ENCODE peak calls at places on chromosomes 1 and 21, in nine cellular contexts. Z is GM23338, R is lower leg skin, L is left lung, P is heart right ventricle, Y is tibial artery, N is IMR-90, D is coronary artery, E is H9. A is an unnamed sample.

GRCh38 chr1:57319165-57319564 is 104.7 kb downstream of the DAB1 start:
- DNase-seq in Z (no peak), R (no peak), L (no peak), P (no peak), Y (no peak), N (peak; percentile 69), D (no peak), E (no peak), A (no peak)

GRCh38 chr1:27966402-27967105 is 6.8 kb downstream of the XKR8 start:
- DNase-seq in Z (no peak), R (no peak), L (no peak), P (no peak), Y (no peak), N (no peak), D (no peak), E (no peak), A (no peak)

GRCh38 chr1:98001764-98002163 is 80.9 kb upstream of the DPYD start:
- DNase-seq in Z (peak; percentile 6), R (no peak), L (no peak), P (no peak), Y (no peak), N (peak; percentile 18), D (no peak), E (no peak), A (no peak)

GRCh38 chr1:197272791-197273190 is 4.7 kb downstream of the CRB1 start:
- DNase-seq in Z (no peak), R (no peak), L (no peak), P (no peak), Y (no peak), N (no peak), D (no peak), E (no peak), A (no peak)

GRCh38 chr1:91997607-91998195 is 32.1 kb upstream of the EPHX4 start:
- DNase-seq in Z (peak; percentile 67), R (no peak), L (no peak), P (peak; percentile 7), Y (no peak), N (peak; percentile 68), D (no peak), E (no peak), A (peak; percentile 40)

GRCh38 chr1:97145321-97145956 is 423.9 kb downstream of the PTBP2 start:
- DNase-seq in Z (no peak), R (no peak), L (no peak), P (no peak), Y (no peak), N (peak; percentile 46), D (no peak), E (no peak), A (no peak)

GRCh38 chr1:25109527-25109926 is 122.8 kb downstream of the SYF2 start:
- DNase-seq in Z (no peak), R (no peak), L (no peak), P (no peak), Y (no peak), N (no peak), D (no peak), E (no peak), A (no peak)

GRCh38 chr1:27410709-27411108 is 18.3 kb downstream of the GPR3 start:
- DNase-seq in Z (no peak), R (no peak), L (no peak), P (no peak), Y (no peak), N (no peak), D (no peak), E (no peak), A (no peak)

GRCh38 chr1:182700351-182700709 is 15.9 kb upstream of the RGS8 start:
- DNase-seq in Z (peak; percentile 54), R (no peak), L (no peak), P (no peak), Y (no peak), N (no peak), D (no peak), E (no peak), A (no peak)

GRCh38 chr1:15760520-15761211 is 2.1 kb downstream of the FBLIM1 start:
- DNase-seq in Z (peak; percentile 73), R (no peak), L (no peak), P (peak; percentile 64), Y (peak; percentile 87), N (peak; percentile 74), D (peak; percentile 90), E (peak; percentile 54), A (no peak)

GRCh38 chr1:18581420-18581880 is 49.2 kb upstream of the PAX7 start:
- DNase-seq in Z (peak; percentile 79), R (no peak), L (peak; percentile 71), P (no peak), Y (no peak), N (no peak), D (no peak), E (peak; percentile 67), A (peak; percentile 67)

GRCh38 chr1:64309468-64309867 is 106.0 kb downstream of the UBE2U start:
- DNase-seq in Z (no peak), R (no peak), L (no peak), P (no peak), Y (no peak), N (no peak), D (no peak), E (no peak), A (no peak)

GRCh38 chr21:21163904-21164303 is 165.7 kb downstream of the NCAM2 start:
- DNase-seq in Z (peak; percentile 78), R (peak; percentile 16), L (no peak), P (peak; percentile 31), Y (no peak), N (peak; percentile 82), D (no peak), E (no peak), A (peak; percentile 53)

GRCh38 chr1:221439734-221440436 is 302.0 kb downstream of the DUSP10 start:
- DNase-seq in Z (no peak), R (no peak), L (no peak), P (peak; percentile 3), Y (no peak), N (peak; percentile 98), D (no peak), E (no peak), A (no peak)

GRCh38 chr1:225653463-225654276 is 747 bp upstream of the ENAH start:
- DNase-seq in Z (peak; percentile 61), R (peak; percentile 65), L (peak; percentile 85), P (peak; percentile 73), Y (peak; percentile 90), N (peak; percentile 73), D (peak; percentile 92), E (peak; percentile 53), A (peak; percentile 56)

GRCh38 chr1:236064674-236065508 is at the start of gene NID1:
- DNase-seq in Z (peak; percentile 91), R (peak; percentile 64), L (peak; percentile 86), P (peak; percentile 89), Y (peak; percentile 97), N (peak; percentile 79), D (peak; percentile 96), E (peak; percentile 89), A (peak; percentile 72)
- TF ChIP-seq CTCF in Z (no peak), R (no peak), L (peak; percentile 6), P (peak; percentile 72), Y (peak; percentile 44), N (peak; percentile 36), D (no peak), E (peak; percentile 32), A (no peak)

GRCh38 chr1:207565546-207566468 is 69.8 kb downstream of the CR1 start:
- DNase-seq in Z (peak; percentile 57), R (no peak), L (no peak), P (no peak), Y (no peak), N (no peak), D (no peak), E (peak; percentile 37), A (peak; percentile 39)
- TF ChIP-seq CTCF in Z (peak; percentile 72), R (no peak), L (no peak), P (peak; percentile 42), Y (no peak), N (peak; percentile 5), D (no peak), E (peak; percentile 56), A (peak; percentile 34)

GRCh38 chr1:168435439-168435838 is 108.4 kb downstream of the XCL2 start:
- DNase-seq in Z (no peak), R (no peak), L (no peak), P (no peak), Y (no peak), N (no peak), D (no peak), E (no peak), A (no peak)

GRCh38 chr1:168437821-168438220 is 106.0 kb downstream of the XCL2 start:
- DNase-seq in Z (no peak), R (no peak), L (no peak), P (no peak), Y (no peak), N (no peak), D (no peak), E (no peak), A (no peak)

GRCh38 chr1:168439451-168440375 is 104.1 kb downstream of the XCL2 start:
- DNase-seq in Z (peak; percentile 97), R (peak; percentile 67), L (no peak), P (peak; percentile 79), Y (peak; percentile 77), N (peak; percentile 84), D (peak; percentile 76), E (peak; percentile 87), A (peak; percentile 82)

GRCh38 chr1:168441745-168442144 is 102.1 kb downstream of the XCL2 start:
- DNase-seq in Z (no peak), R (no peak), L (no peak), P (no peak), Y (no peak), N (peak; percentile 5), D (no peak), E (no peak), A (no peak)

DNA sequence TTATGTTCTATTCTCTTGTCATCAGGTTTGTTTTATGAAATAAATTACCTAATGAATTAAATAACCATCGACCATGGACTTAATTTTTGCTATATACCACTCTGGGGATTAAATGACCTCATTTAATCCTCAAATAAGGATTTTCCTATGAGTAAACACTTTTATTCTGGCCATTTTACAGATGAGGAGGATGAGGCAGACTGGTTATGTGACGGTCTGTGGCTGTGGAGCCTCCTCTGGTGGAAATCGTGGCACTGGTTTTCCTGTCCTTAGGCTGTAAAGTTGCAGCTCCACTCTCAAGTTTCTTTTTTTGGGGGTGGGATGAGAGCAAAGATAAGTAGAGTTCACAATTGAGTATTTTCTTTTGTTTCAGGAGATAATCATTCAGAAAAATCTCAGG is 105.2 kb downstream of the XCL2 start:
- DNase-seq in Z (no peak), R (no peak), L (no peak), P (no peak), Y (no peak), N (no peak), D (no peak), E (no peak), A (no peak)
- TF ChIP-seq CTCF in Z (no peak), R (no peak), L (no peak), P (no peak), Y (no peak), N (no peak), D (no peak), E (no peak), A (no peak)

GRCh38 chr1:119771016-119771415 is 2.3 kb upstream of the HMGCS2 start:
- DNase-seq in Z (peak; percentile 52), R (no peak), L (no peak), P (no peak), Y (no peak), N (peak; percentile 22), D (no peak), E (no peak), A (peak; percentile 25)
- TF ChIP-seq CTCF in Z (peak; percentile 45), R (no peak), L (no peak), P (no peak), Y (no peak), N (no peak), D (no peak), E (peak; percentile 57), A (no peak)